ENCODE peak calls at places on chromosomes 12 and 14, in five cellular contexts. E is MM.1S, S is transverse colon, A is ovary, C is AG04450. D is an unnamed sample.

GRCh38 chr12:50924439-50925341 is 27.7 kb upstream of the HIGD1C start:
- DNase-seq in S (peak; percentile 92), C (peak; percentile 71), A (peak; percentile 94), E (peak; percentile 96), D (peak; percentile 84)

GRCh38 chr14:23600322-23600707 is 21.7 kb upstream of the JPH4 start:
- DNase-seq in E (no peak), C (no peak), S (no peak), A (no peak), D (no peak)

GRCh38 chr14:92417759-92418158 is 94.8 kb downstream of the SLC24A4 start:
- DNase-seq in S (no peak), C (no peak), A (no peak), E (no peak), D (no peak)

GRCh38 chr12:63150255-63151060 is 543 bp downstream of the AVPR1A start:
- DNase-seq in A (peak; percentile 8), C (no peak), E (no peak), S (no peak), D (no peak)

GRCh38 chr12:1302471-1302870 is 291.9 kb downstream of the FBXL14 start:
- DNase-seq in C (no peak), A (no peak), E (no peak), S (no peak), D (no peak)

GRCh38 chr14:91509083-91509877 is 830 bp downstream of the PPP4R3A start:
- DNase-seq in A (peak; percentile 52), C (no peak), S (peak; percentile 38), E (peak; percentile 23), D (peak; percentile 55)

GRCh38 chr14:74660863-74661262 is 48.8 kb upstream of the LTBP2 start:
- DNase-seq in E (no peak), C (no peak), S (no peak), A (no peak), D (no peak)

GRCh38 chr14:100586520-100587247 is 533 bp downstream of the BEGAIN start:
- DNase-seq in C (no peak), A (no peak), S (peak; percentile 55), E (no peak), D (no peak)

GRCh38 chr14:97779140-97779539 is 982.0 kb downstream of the VRK1 start:
- DNase-seq in C (no peak), A (no peak), E (peak; percentile 40), S (no peak), D (no peak)

GRCh38 chr12:49540229-49541139 is 1.7 kb downstream of the KCNH3 start:
- DNase-seq in S (no peak), C (no peak), E (no peak), A (no peak), D (no peak)

GRCh38 chr14:80464531-80465149 is 253.3 kb upstream of the DIO2 start:
- DNase-seq in C (no peak), S (no peak), E (no peak), A (no peak), D (no peak)

GRCh38 chr12:12627308-12627827 is 15.7 kb downstream of the CREBL2 start:
- DNase-seq in A (no peak), S (no peak), C (no peak), E (no peak), D (no peak)

GRCh38 chr14:58796201-58796600 is 158.4 kb downstream of the DACT1 start:
- DNase-seq in S (no peak), E (no peak), A (no peak), C (no peak), D (no peak)

GRCh38 chr12:52812073-52812400 is 1.9 kb downstream of the KRT4 start:
- DNase-seq in C (no peak), A (no peak), E (no peak), S (no peak), D (no peak)

GRCh38 chr12:100356646-100357223 is at the start of gene SLC17A8:
- DNase-seq in C (no peak), E (no peak), A (no peak), S (peak; percentile 13), D (no peak)

GRCh38 chr12:71504471-71504852 is 64.9 kb downstream of the LGR5 start:
- DNase-seq in S (no peak), C (no peak), E (no peak), A (no peak), D (no peak)

GRCh38 chr12:114726092-114726710 is 42.2 kb upstream of the TBX3 start:
- DNase-seq in C (no peak), S (no peak), E (no peak), A (no peak), D (no peak)

GRCh38 chr12:98422809-98423208 is 92.6 kb upstream of the TMPO start:
- DNase-seq in C (no peak), S (peak; percentile 75), E (no peak), A (no peak), D (no peak)

GRCh38 chr12:39792938-39793337 is 173.3 kb upstream of the ABCD2 start:
- DNase-seq in E (no peak), A (no peak), S (no peak), C (no peak), D (no peak)

GRCh38 chr12:117002040-117002832 is 91.5 kb downstream of the FBXW8 start:
- DNase-seq in A (no peak), S (no peak), C (no peak), E (no peak), D (no peak)

GRCh38 chr12:754871-755562 is 2.6 kb downstream of the WNK1 start:
- DNase-seq in C (peak; percentile 24), A (no peak), S (no peak), E (peak; percentile 64), D (no peak)

GRCh38 chr12:93025145-93026103 is 96.3 kb upstream of the EEA1 start:
- DNase-seq in A (no peak), E (peak; percentile 74), S (no peak), C (peak; percentile 26), D (no peak)

GRCh38 chr14:72686832-72687231 is 207.1 kb downstream of the DPF3 start:
- DNase-seq in A (no peak), E (no peak), C (no peak), S (no peak), D (no peak)

GRCh38 chr14:70909788-70910614 is 2.7 kb downstream of the PCNX1 start:
- DNase-seq in E (no peak), C (no peak), S (no peak), A (no peak), D (no peak)
- H3K4me3 ChIP-seq in E (no peak overlapping the region), C (peak overlapping the region; percentile 89), S (no peak overlapping the region), A (peak overlapping the region; percentile 98), D (peak overlapping the region; percentile 97)

GRCh38 chr14:68551045-68551683 is 241.7 kb downstream of the ZFP36L1 start:
- DNase-seq in C (no peak), S (no peak), E (no peak), A (no peak), D (no peak)
- H3K27ac ChIP-seq in C (no peak overlapping the region), S (peak overlapping the region; percentile 90), E (no peak overlapping the region), A (peak overlapping the region; percentile 14), D (peak overlapping the region; percentile 80)

DNA sequence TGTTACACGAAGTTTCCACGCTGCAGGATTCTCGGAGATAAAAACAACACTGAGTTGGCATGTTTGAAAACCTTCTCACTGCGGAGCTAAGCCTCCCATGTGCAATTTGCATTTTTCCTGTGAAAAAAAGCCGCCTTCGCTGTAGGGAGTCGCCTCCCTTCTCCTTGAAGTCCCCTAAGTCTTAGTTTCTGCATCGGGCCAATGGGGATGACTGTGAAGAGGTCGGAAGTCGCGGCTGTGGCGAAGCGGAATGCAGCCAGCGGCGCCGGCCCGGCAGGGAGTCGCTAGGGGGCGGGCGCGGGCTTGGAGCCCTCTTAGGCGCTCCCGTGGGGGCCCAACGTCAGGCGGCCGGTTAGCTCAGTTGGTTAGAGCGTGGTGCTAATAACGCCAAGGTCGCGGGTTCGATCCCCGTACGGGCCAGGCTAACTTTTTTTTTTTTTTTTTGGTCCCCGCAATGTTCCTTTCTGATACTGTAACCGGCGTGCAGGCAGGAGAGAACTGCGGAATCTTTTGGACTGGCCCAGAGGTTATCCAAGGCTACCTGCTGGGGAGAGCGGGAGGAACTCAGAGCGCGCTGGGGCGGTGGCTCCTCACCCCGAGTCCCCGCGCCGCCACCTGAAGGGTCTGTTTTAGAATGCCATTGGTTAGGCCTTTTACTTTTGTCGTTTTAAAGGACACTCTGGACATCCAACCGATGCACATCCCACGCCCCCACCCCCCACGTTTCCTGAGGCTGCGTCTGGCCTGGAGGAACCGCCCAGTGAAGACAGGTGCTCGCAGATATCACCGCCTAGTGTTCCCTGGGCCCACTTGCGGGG is 2.6 kb upstream of the ZNF839 start:
- DNase-seq in C (peak; percentile 74), A (peak; percentile 83), S (peak; percentile 94), E (peak; percentile 80), D (peak; percentile 97)
- H3K4me3 ChIP-seq in C (peak overlapping the region; percentile 68), A (peak overlapping the region; percentile 43), S (peak overlapping the region; percentile 38), E (peak overlapping the region; percentile 65), D (peak overlapping the region; percentile 67)

GRCh38 chr14:103549361-103550311 is 12.8 kb downstream of the BAG5 start:
- DNase-seq in C (no peak), A (no peak), E (no peak), S (no peak), D (peak; percentile 67)
- H3K27ac ChIP-seq in C (no peak overlapping the region), A (no peak overlapping the region), E (no peak overlapping the region), S (peak overlapping the region; percentile 81), D (peak overlapping the region; percentile 97)

GRCh38 chr12:118124333-118124874 is 11.5 kb upstream of the PEBP1 start:
- DNase-seq in E (no peak), A (no peak), S (no peak), C (no peak), D (no peak)
- H3K4me3 ChIP-seq in E (no peak overlapping the region), A (no peak overlapping the region), S (no peak overlapping the region), C (no peak overlapping the region), D (no peak overlapping the region)

DNA sequence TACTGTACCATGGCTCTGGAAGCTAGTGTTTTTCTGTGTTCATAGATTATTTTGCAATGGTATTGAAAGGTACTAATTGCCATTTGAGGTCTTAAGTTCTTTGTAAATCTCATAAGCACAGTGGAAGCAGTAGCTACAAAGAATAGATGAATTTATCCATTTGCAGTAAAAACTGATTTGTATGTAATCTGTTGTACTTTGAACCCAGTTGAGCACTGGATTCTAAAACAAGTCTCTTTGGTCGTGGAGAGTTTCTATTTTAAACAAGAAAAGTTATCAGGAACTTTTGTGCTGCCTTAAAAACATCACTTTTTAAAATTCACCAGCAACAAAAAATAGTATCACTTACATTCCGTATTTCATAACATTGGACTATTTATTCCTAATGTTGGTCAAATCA is 4.1 kb downstream of the RAP1B start:
- DNase-seq in E (no peak), C (no peak), A (no peak), S (no peak), D (no peak)
- H3K27ac ChIP-seq in E (no peak overlapping the region), C (no peak overlapping the region), A (no peak overlapping the region), S (peak overlapping the region; percentile 96), D (no peak overlapping the region)